ENCODE peak calls at places on chromosomes 2 and 18, in six cellular contexts. Q, O, D, T, W and J are unnamed samples.

GRCh38 chr18:12857215-12857924 is 26.7 kb downstream of the PTPN2 start:
- DNase-seq in D (no peak), T (peak), W (peak), Q (no peak), O (no peak), J (no peak)

GRCh38 chr2:15436195-15436594 is 124.9 kb downstream of the NBAS start:
- DNase-seq in W (no peak), T (no peak), Q (no peak), O (no peak), D (no peak), J (no peak)

GRCh38 chr2:178379162-178379664 is 71.8 kb downstream of the PRKRA start:
- DNase-seq in W (no peak), O (no peak), T (no peak), D (no peak), Q (no peak), J (no peak)

GRCh38 chr2:26608557-26608956 is 32.6 kb downstream of the CIB4 start:
- DNase-seq in O (peak), D (no peak), T (no peak), Q (no peak), W (peak), J (no peak)

GRCh38 chr2:236955675-236956618 is 129.7 kb upstream of the COPS8 start:
- DNase-seq in O (no peak), Q (no peak), D (no peak), T (no peak), W (no peak), J (no peak)

GRCh38 chr2:234050455-234051135 is at the start of gene SPP2:
- DNase-seq in W (no peak), T (no peak), O (no peak), Q (no peak), D (no peak), J (no peak)

GRCh38 chr18:58611471-58612131 is 17.3 kb downstream of the ALPK2 start:
- DNase-seq in D (no peak), W (no peak), T (no peak), Q (no peak), O (no peak), J (no peak)

GRCh38 chr2:200877443-200877842 is 11.4 kb downstream of the PPIL3 start:
- DNase-seq in D (no peak), O (no peak), Q (no peak), T (no peak), W (no peak), J (no peak)

GRCh38 chr2:131567891-131568290 is 40.2 kb downstream of the CCDC74A start:
- DNase-seq in D (no peak), W (no peak), Q (no peak), O (no peak), T (no peak), J (no peak)

GRCh38 chr2:219701847-219702634 is 74.6 kb downstream of the SLC4A3 start:
- DNase-seq in T (no peak), D (no peak), Q (no peak), W (no peak), O (no peak), J (no peak)

GRCh38 chr18:616380-616995 is 19.7 kb downstream of the CLUL1 start:
- DNase-seq in T (no peak), O (no peak), D (no peak), W (no peak), Q (no peak), J (peak)

GRCh38 chr2:232385660-232386489 is 7.3 kb downstream of the ALPP start:
- DNase-seq in D (no peak), Q (no peak), O (no peak), W (no peak), T (no peak), J (peak)

GRCh38 chr2:239814136-239814916 is 210.8 kb downstream of the NDUFA10 start:
- DNase-seq in D (no peak), Q (no peak), O (peak), T (no peak), W (peak), J (no peak)

GRCh38 chr2:150156940-150157339 is 330.5 kb downstream of the RND3 start:
- DNase-seq in Q (no peak), O (no peak), W (no peak), D (no peak), T (no peak), J (no peak)

GRCh38 chr2:1979569-1979968 is 235.3 kb upstream of the PXDN start:
- DNase-seq in O (no peak), D (no peak), Q (no peak), T (no peak), W (no peak), J (no peak)